ENCODE peak calls at places on chromosomes 12 and 14, in seven cellular contexts. Q is HCT116, W is hepatocyte, Y is GM23248, P is PC-3, I is MM.1S, M is OCI-LY7. E is an unnamed sample.

GRCh38 chr12:47362131-47362686 is 282.4 kb upstream of the AMIGO2 start:
- DNase-seq in Q (no peak), I (no peak), P (no peak), W (no peak), M (no peak), Y (no peak), E (no peak)

GRCh38 chr12:119692410-119692809 is 24.5 kb downstream of the PRKAB1 start:
- DNase-seq in Y (no peak), M (no peak), I (no peak), P (no peak), Q (no peak), W (no peak), E (no peak)

GRCh38 chr12:25052191-25053020 is 103.5 kb upstream of the BCAT1 start:
- DNase-seq in Y (no peak), P (no peak), I (peak; percentile 76), M (peak; percentile 95), W (peak; percentile 52), Q (no peak), E (peak; percentile 97)

GRCh38 chr12:120090626-120091295 is 25.8 kb downstream of the RAB35 start:
- DNase-seq in M (no peak), Y (no peak), I (no peak), Q (no peak), P (no peak), W (no peak), E (no peak)

GRCh38 chr14:68476212-68476964 is 316.5 kb downstream of the ZFP36L1 start:
- DNase-seq in W (peak; percentile 73), M (peak; percentile 89), Q (no peak), P (peak; percentile 85), I (no peak), Y (peak; percentile 96), E (no peak)

GRCh38 chr12:93317227-93317626 is 60.5 kb upstream of the NUDT4 start:
- DNase-seq in W (peak; percentile 68), M (no peak), Y (no peak), P (peak; percentile 52), Q (no peak), I (no peak), E (no peak)

GRCh38 chr14:73237219-73237785 is at the start of gene PAPLN:
- DNase-seq in Q (peak; percentile 8), W (peak; percentile 62), M (no peak), I (no peak), Y (peak; percentile 43), P (peak; percentile 29), E (no peak)

GRCh38 chr14:91918159-91918883 is 29.2 kb downstream of the FBLN5 start:
- DNase-seq in Y (no peak), M (no peak), W (no peak), P (no peak), I (no peak), Q (no peak), E (no peak)

GRCh38 chr12:59744564-59744963 is 148.7 kb downstream of the SLC16A7 start:
- DNase-seq in Y (no peak), P (no peak), Q (no peak), W (no peak), M (no peak), I (no peak), E (no peak)

GRCh38 chr12:113684053-113684907 is 212.6 kb upstream of the LHX5 start:
- DNase-seq in W (no peak), Y (no peak), M (no peak), I (no peak), Q (no peak), P (peak; percentile 53), E (no peak)

DNA sequence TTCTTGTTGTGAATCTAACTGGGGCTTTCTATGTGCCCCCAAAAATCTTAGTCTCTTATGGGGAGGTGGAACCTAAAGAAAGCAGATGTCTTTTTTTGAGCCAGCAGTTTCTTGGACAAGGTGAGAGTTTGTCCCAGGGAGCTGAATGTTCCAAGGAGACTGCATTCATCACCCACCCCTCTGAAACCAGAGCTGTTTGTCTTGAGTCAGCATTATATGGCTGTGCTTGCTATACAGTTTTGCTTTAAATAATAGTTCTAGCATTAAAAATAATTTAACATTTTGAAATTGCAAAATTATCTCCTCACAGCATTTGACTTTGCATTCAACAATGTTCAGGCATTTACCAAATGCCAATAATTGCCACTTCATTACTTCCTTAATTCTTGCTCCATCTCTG is 813.3 kb downstream of the BCL11B start:
- DNase-seq in P (no peak), W (no peak), I (no peak), M (no peak), Y (no peak), Q (no peak), E (no peak)
- H3K9me2 ChIP-seq in P (no peaks in the 10 kb centered on the region), W (no peaks in the 10 kb centered on the region), I (no peaks in the 10 kb centered on the region), M (no peaks in the 10 kb centered on the region), Y (no peaks in the 10 kb centered on the region), Q (no peaks in the 10 kb centered on the region), E (no peaks in the 10 kb centered on the region)

DNA sequence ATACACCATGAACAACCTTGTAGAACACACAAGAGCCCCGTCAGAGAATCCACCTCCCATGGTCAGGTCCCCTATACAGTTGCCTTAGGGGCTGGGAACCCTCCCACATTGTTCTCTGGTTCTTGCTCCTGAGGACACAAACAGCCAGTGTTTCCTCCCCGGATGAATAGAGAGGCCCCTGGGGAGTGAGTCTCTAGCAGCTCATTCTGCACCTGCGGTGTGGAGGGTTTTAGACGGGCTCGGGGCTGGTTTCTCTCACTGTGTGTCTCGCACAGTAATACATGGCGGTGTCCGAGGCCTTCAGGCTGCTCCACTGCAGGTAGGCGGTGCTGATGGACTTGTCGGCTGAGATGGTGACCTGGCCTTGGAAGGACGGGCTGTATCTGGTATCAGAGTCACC is 1052.1 kb downstream of the TMEM121 start:
- DNase-seq in W (no peak), M (peak; percentile 68), Y (no peak), Q (no peak), P (no peak), I (no peak), E (no peak)
- H3K9me3 ChIP-seq in W (no peaks in the 10 kb centered on the region), M (no peaks in the 10 kb centered on the region), Y (no peaks in the 10 kb centered on the region), Q (peaks cover 7% of the 10 kb centered on the region), P (peaks cover 19% of the 10 kb centered on the region), I (no peaks in the 10 kb centered on the region), E (no peaks in the 10 kb centered on the region)

GRCh38 chr12:57151741-57152407 is 4.5 kb upstream of the LRP1-AS start:
- DNase-seq in Q (no peak), I (no peak), P (peak; percentile 81), W (no peak), M (no peak), Y (peak; percentile 91), E (no peak)

GRCh38 chr12:57149309-57149900 is 2.0 kb upstream of the LRP1-AS start:
- DNase-seq in I (no peak), P (no peak), Q (no peak), M (no peak), Y (peak; percentile 93), W (peak; percentile 56), E (no peak)

GRCh38 chr12:57152408-57153038 is 5.1 kb upstream of the LRP1-AS start:
- DNase-seq in P (no peak), M (no peak), Q (no peak), I (no peak), W (no peak), Y (peak; percentile 80), E (no peak)

GRCh38 chr12:57148469-57149308 is 1.3 kb upstream of the LRP1-AS start:
- DNase-seq in I (no peak), Y (peak; percentile 87), W (peak; percentile 68), Q (no peak), M (no peak), P (no peak), E (no peak)

DNA sequence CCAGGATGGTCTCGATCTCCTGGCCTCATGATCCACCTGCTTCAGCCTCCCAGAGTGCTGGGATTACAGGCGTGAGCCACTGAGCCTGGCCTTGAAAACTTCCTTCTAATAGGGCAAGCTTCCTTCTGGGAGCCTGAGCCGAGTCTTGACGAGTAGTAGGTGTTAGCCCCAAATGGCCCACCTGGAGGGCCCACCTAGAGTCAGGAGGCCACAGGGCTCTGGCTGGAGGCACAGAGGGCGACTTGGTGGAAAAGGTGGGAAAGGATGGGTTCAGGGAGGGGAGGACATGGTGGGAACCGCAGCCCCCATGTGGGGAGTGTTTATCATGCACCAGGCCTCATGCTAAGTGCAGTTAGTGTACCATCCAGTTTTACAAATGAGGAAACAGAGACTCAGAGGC is 3.0 kb upstream of the LRP1-AS start:
- DNase-seq in I (no peak), Y (no peak), P (no peak), W (no peak), Q (no peak), M (no peak), E (no peak)
- H3K36me3 ChIP-seq in I (no peaks in the 10 kb centered on the region), Y (peaks cover 49% of the 10 kb centered on the region), P (no peaks in the 10 kb centered on the region), W (no peaks in the 10 kb centered on the region), Q (no peaks in the 10 kb centered on the region), M (no peaks in the 10 kb centered on the region), E (no peaks in the 10 kb centered on the region)

DNA sequence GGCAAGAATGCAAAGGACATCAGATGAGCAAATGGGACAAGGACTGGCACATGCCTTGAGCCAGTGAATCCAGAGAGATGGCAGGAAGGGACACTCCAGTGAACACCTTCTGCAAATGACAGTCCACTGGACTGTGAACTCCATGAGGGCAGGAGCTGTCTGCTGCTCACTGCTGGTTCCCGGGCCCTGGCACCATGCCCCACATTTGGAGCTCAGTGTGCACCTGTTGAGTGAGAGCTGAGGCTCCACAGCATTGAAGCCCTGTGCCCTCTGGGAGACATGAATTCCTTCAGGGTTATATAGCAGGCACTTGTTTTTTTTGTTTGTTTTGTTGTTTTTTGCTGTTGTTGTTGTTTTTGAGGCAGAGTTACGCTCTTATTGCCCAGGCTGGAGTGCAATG is 13.1 kb downstream of the PRIMA1 start:
- DNase-seq in Q (no peak), I (no peak), W (no peak), P (no peak), Y (no peak), M (no peak), E (no peak)
- H3K9me2 ChIP-seq in Q (no peaks in the 10 kb centered on the region), I (no peaks in the 10 kb centered on the region), W (no peaks in the 10 kb centered on the region), P (no peaks in the 10 kb centered on the region), Y (no peaks in the 10 kb centered on the region), M (no peaks in the 10 kb centered on the region), E (no peaks in the 10 kb centered on the region)

GRCh38 chr12:130161261-130162231 is 718 bp upstream of the FZD10 start:
- DNase-seq in Q (no peak), Y (peak; percentile 12), W (peak; percentile 71), M (no peak), I (no peak), P (no peak), E (no peak)

GRCh38 chr12:130164216-130164542 is 1.9 kb downstream of the FZD10 start:
- DNase-seq in P (no peak), M (no peak), Q (no peak), Y (no peak), I (no peak), W (no peak), E (no peak)

GRCh38 chr12:130162267-130162666 is at the start of gene FZD10:
- DNase-seq in P (no peak), I (no peak), Y (peak; percentile 50), M (no peak), Q (no peak), W (peak; percentile 67), E (no peak)

GRCh38 chr12:130163461-130164215 is 1.4 kb downstream of the FZD10 start:
- DNase-seq in Q (no peak), Y (no peak), P (no peak), I (no peak), W (no peak), M (no peak), E (no peak)

GRCh38 chr12:130162771-130163460 is 652 bp downstream of the FZD10 start:
- DNase-seq in Y (no peak), Q (no peak), W (no peak), I (no peak), M (no peak), P (no peak), E (no peak)
- H3K9me3 ChIP-seq in Y (no peaks in the 10 kb centered on the region), Q (no peaks in the 10 kb centered on the region), W (no peaks in the 10 kb centered on the region), I (no peaks in the 10 kb centered on the region), M (no peaks in the 10 kb centered on the region), P (no peaks in the 10 kb centered on the region), E (no peaks in the 10 kb centered on the region)

E was measured in Karpas-422.